ENCODE peak calls at places on chromosomes 5 and 9, in six cellular contexts. D is IMR-90, Y is heart left ventricle, T is ovary, E is body of pancreas, L is adrenal gland. A is an unnamed sample. For H3K4me1, the result is how much of the 10 kb centered on the place peaks cover.

GRCh38 chr5:98635631-98636030 is 137.8 kb upstream of the RGMB start:
- DNase-seq in D (peak), Y (no peak), T (no peak), E (no peak), L (no peak), A (no peak)

GRCh38 chr9:122213589-122214413 is 15.0 kb downstream of the LHX6 start:
- DNase-seq in D (no peak), Y (no peak), T (peak), E (no peak), L (peak), A (peak)

GRCh38 chr5:14041528-14042184 is 97.2 kb upstream of the DNAH5 start:
- DNase-seq in D (peak), Y (no peak), T (no peak), E (no peak), L (no peak), A (no peak)

GRCh38 chr5:148043705-148044104 is 20.1 kb upstream of the SPINK5 start:
- DNase-seq in D (no peak), Y (no peak), T (no peak), E (no peak), L (no peak), A (no peak)

GRCh38 chr5:147388171-147388977 is 121.5 kb downstream of the DPYSL3 start:
- DNase-seq in D (no peak), Y (no peak), T (no peak), E (no peak), L (no peak), A (peak)

GRCh38 chr9:37992924-37993349 is 76.1 kb downstream of the SHB start:
- DNase-seq in D (no peak), Y (peak), T (no peak), E (no peak), L (peak), A (no peak)

GRCh38 chr5:139855946-139856540 is 60.4 kb downstream of the PSD2 start:
- DNase-seq in D (no peak), Y (no peak), T (no peak), E (no peak), L (no peak), A (no peak)

GRCh38 chr5:9156282-9156681 is 389.6 kb downstream of the SEMA5A start:
- DNase-seq in D (peak), Y (no peak), T (no peak), E (peak), L (peak), A (peak)

GRCh38 chr9:131641618-131642495 is 96.5 kb downstream of the PRRT1B start:
- DNase-seq in D (no peak), Y (peak), T (no peak), E (no peak), L (no peak), A (peak)

GRCh38 chr5:155943516-155944407 is 383.2 kb upstream of the SGCD start:
- DNase-seq in D (peak), Y (peak), T (peak), E (peak), L (peak), A (peak)

GRCh38 chr5:99068944-99069650 is 140.3 kb upstream of the CHD1 start:
- DNase-seq in D (no peak), Y (no peak), T (no peak), E (no peak), L (no peak), A (no peak)

GRCh38 chr9:31807574-31808256 is 576.7 kb upstream of the ACO1 start:
- DNase-seq in D (no peak), Y (no peak), T (no peak), E (no peak), L (no peak), A (no peak)

GRCh38 chr9:76652894-76653293 is 111.3 kb upstream of the PCA3 start:
- DNase-seq in D (peak), Y (peak), T (no peak), E (no peak), L (no peak), A (no peak)

GRCh38 chr9:76649894-76650293 is 114.3 kb upstream of the PCA3 start:
- DNase-seq in D (no peak), Y (no peak), T (no peak), E (no peak), L (no peak), A (no peak)

GRCh38 chr9:76654051-76654461 is 110.2 kb upstream of the PCA3 start:
- DNase-seq in D (no peak), Y (no peak), T (no peak), E (no peak), L (no peak), A (no peak)

GRCh38 chr9:76651114-76651697 is 113.0 kb upstream of the PCA3 start:
- DNase-seq in D (no peak), Y (no peak), T (no peak), E (no peak), L (no peak), A (no peak)

DNA sequence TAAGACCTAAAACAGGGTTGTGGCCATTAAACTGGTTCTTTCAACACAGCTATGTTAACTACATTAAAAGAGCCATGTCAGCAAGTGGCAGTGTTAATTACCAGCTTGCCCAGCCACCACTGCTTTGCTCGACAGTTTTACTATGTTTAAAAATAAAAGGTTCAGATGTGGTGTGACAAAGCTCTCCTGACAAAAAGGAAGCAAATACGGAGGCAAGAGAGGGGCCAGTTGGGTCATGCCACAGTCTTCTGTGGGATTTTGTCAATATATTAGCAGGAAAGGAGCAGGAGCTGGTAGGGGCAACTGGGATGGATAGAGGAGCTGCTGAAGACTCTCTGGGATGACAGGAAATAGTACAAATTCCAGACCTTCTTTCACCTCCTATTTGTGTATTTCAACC is 113.5 kb upstream of the PCA3 start:
- DNase-seq in D (no peak), Y (no peak), T (no peak), E (no peak), L (no peak), A (no peak)
- H3K4me1 ChIP-seq in D (under half), Y (under half), T (under half), E (under half), L (under half), A (under half)

DNA sequence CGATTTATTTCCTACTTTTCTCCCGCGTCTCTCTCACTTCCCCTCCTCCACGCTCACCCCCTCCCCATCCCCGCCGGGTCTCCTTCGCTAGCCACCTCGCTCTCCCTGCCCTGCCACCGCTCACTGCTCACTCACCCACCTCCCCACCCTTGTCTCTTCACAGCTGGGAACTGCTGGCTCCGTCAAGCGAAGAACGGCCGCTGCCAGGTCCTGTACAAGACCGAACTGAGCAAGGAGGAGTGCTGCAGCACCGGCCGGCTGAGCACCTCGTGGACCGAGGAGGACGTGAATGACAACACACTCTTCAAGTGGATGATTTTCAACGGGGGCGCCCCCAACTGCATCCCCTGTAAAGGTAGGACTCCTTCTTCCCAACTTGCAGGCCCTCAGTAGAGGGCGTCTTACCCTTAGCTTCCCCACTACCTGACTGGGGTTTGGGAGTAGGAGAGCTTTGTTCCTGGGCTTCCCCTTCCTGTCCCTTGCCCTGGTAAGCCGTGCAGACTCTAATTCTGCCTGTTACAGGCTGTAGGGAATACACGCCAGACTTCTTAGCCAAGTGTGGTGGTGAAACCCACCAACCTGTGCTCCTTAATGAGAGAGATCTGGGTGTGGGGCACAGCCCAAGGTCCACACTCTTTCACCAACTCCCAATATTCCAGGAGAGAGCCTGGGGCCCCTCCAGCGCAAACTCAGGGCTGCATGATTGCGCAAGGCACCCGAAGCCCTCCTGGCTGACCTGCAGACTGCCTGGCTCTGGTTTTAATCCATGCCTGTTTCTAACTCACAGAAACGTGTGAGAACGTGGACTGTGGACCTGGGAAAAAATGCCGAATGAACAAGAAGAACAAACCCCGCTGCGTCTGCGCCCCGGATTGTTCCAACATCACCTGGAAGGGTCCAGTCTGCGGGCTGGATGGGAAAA is 2.5 kb downstream of the FST start:
- DNase-seq in D (peak), Y (peak), T (peak), E (peak), L (peak), A (peak)
- TF ChIP-seq CTCF in D (peak), Y (no peak), T (no peak), E (no peak), L (no peak), A (peak)

DNA sequence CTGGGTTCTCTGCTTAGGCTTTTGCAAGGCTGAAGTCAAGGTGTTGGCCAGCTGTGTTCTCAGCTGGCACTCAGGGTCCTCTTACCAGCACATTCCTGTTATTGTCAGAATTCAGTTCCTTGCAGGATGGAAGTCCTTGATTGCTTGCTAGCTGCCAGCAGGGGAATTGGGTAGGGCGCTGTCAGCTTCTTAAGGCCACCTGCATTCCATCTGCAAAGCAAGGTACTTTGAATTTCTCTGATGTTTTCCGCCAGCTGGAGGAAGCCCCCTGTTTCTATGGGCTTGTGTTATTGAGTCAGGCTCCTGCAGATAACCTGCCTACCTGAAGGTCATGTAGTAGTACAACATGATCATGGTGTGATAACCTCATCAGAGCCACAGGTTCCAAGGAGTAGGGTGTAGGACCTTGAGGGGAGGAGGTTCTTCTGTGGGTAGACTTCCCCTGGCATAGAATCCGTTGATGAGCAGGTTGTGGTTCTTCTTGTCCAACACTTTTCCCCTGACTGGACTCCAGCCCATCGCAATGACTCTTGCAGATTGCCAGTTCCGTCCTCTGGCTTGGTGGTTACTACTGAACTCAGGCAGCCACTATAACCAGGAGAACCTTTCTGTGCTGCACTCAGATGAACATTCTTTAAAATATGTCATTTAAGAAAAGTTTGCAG is 6.8 kb downstream of the TENT4A start:
- DNase-seq in D (peak), Y (no peak), T (no peak), E (no peak), L (no peak), A (no peak)
- H3K4me1 ChIP-seq in D (under half), Y (half or more), T (under half), E (half or more), L (half or more), A (under half)

DNA sequence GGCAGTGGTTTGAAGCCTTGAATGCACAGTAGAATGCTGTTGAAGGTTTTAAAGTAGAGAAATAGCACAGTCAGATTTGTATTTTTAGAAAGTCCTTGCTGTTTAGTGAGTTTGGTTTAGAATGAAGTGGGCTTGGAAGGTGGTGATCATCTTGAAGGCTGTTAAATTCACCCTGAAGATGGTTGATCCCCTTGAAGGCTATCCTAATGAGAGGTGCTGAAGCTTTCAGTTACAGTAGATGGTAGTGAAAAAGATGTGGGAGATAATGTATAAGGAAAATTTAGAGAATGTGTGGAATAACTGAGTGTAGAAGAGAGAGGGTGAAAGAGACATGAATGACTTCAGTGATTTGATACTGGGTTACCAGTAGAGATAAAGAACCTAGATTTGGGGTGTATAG is 16.0 kb downstream of the TENT2 start:
- DNase-seq in D (no peak), Y (no peak), T (no peak), E (no peak), L (no peak), A (no peak)
- TF ChIP-seq CTCF in D (no peak), Y (no peak), T (no peak), E (no peak), L (no peak), A (no peak)

A was measured in hepatocyte.